ENCODE peak calls at places on chromosomes 12 and 14, in eight cellular contexts. N is AG04449; K is activated T-cell treated with anti-CD3 and anti-CD28 coated beads, Interleukin-2, amount 50 U/mL, for 72 hours; F is heart right ventricle; J is WTC11; L is activated CD4-positive, alpha-beta T cell treated with anti-CD3 and anti-CD28 coated beads, Interleukin-2, amount 50 U/mL, for 4 hours; I is AML-193; P is GM04504. O is an unnamed sample.

GRCh38 chr14:61184117-61184516 is 97.0 kb downstream of the TMEM30B start:
- DNase-seq in N (peak; percentile 60), K (no peak), F (no peak), J (no peak), L (no peak), I (no peak), P (peak; percentile 84), O (no peak)

GRCh38 chr12:9115731-9116689 is at the start of gene A2M:
- DNase-seq in N (no peak), K (no peak), F (peak; percentile 79), J (no peak), L (no peak), I (no peak), P (no peak), O (no peak)

GRCh38 chr12:104792570-104792969 is 165.5 kb downstream of the SLC41A2 start:
- DNase-seq in N (peak; percentile 56), K (no peak), F (peak; percentile 26), J (no peak), L (no peak), I (no peak), P (peak; percentile 93), O (no peak)

GRCh38 chr12:52324068-52324444 is 2.9 kb upstream of the KRT83 start:
- DNase-seq in N (no peak), K (no peak), F (no peak), J (no peak), L (no peak), I (no peak), P (no peak), O (no peak)

GRCh38 chr14:52977798-52978197 is 26.9 kb upstream of the FERMT2 start:
- DNase-seq in N (no peak), K (no peak), F (no peak), J (no peak), L (no peak), I (no peak), P (no peak), O (no peak)

GRCh38 chr12:575948-576612 is 87.2 kb downstream of the NINJ2 start:
- DNase-seq in N (no peak), K (peak; percentile 84), F (peak; percentile 68), J (peak; percentile 83), L (peak; percentile 75), I (peak; percentile 75), P (no peak), O (peak; percentile 89)

GRCh38 chr14:22479132-22479531 is 109.9 kb downstream of the DAD1 start:
- DNase-seq in N (no peak), K (no peak), F (no peak), J (no peak), L (no peak), I (no peak), P (no peak), O (no peak)

GRCh38 chr14:34175574-34175973 is 224.7 kb upstream of the EGLN3 start:
- DNase-seq in N (no peak), K (no peak), F (no peak), J (no peak), L (no peak), I (no peak), P (no peak), O (no peak)

GRCh38 chr14:33467967-33468366 is 482.9 kb downstream of the EGLN3 start:
- DNase-seq in N (no peak), K (no peak), F (no peak), J (no peak), L (no peak), I (no peak), P (no peak), O (no peak)

O was measured in GF-D8.